ENCODE peak calls at places on chromosomes 12 and 14, in ten cellular contexts. V is islet precursor cell, U is AG10803, O is nephron progenitor cell, J is IMR-90, E is EL, B is progenitor cell of endocrine pancreas, R is Daoy, T is mesendoderm, S is left ventricle myocardium superior. C is an unnamed sample.

GRCh38 chr12:10497602-10498001 is 8.1 kb upstream of the EIF2S3B start:
- DNase-seq in V (no peak), U (no peak), O (no peak), J (no peak), E (no peak), B (no peak), R (no peak), T (no peak), S (no peak), C (no peak)

GRCh38 chr14:90050271-90050670 is 11.5 kb upstream of the KCNK13 start:
- DNase-seq in V (peak; percentile 82), U (no peak), O (no peak), J (no peak), E (no peak), B (no peak), R (no peak), T (peak; percentile 51), S (no peak), C (no peak)

GRCh38 chr12:49626169-49626835 is 2.9 kb downstream of the PRPF40B start:
- DNase-seq in V (peak; percentile 22), U (no peak), O (no peak), J (peak; percentile 54), E (peak; percentile 23), B (no peak), R (peak; percentile 40), T (no peak), S (no peak), C (no peak)

GRCh38 chr12:106586803-106587684 is 4.2 kb downstream of the RFX4 start:
- DNase-seq in V (peak; percentile 82), U (no peak), O (peak; percentile 69), J (no peak), E (peak; percentile 11), B (peak; percentile 29), R (peak; percentile 42), T (peak; percentile 76), S (no peak), C (no peak)

GRCh38 chr14:55309761-55310365 is 38.6 kb downstream of the FBXO34 start:
- DNase-seq in V (no peak), U (no peak), O (no peak), J (no peak), E (no peak), B (no peak), R (no peak), T (peak; percentile 59), S (no peak), C (no peak)

GRCh38 chr14:60621386-60621785 is 27.9 kb downstream of the SIX1 start:
- DNase-seq in V (no peak), U (no peak), O (no peak), J (no peak), E (no peak), B (no peak), R (no peak), T (no peak), S (no peak), C (no peak)

GRCh38 chr12:50065726-50066310 is 8.4 kb downstream of the ASIC1 start:
- DNase-seq in V (no peak), U (peak; percentile 32), O (no peak), J (peak; percentile 34), E (no peak), B (no peak), R (no peak), T (no peak), S (no peak), C (no peak)

GRCh38 chr14:101072945-101073597 is 169.5 kb upstream of the RTL1 start:
- DNase-seq in V (peak; percentile 99), U (peak; percentile 81), O (peak; percentile 71), J (peak; percentile 98), E (peak; percentile 95), B (peak; percentile 41), R (peak; percentile 99), T (peak; percentile 97), S (no peak), C (no peak)

GRCh38 chr14:67943947-67944346 is 124.4 kb downstream of the RAD51B start:
- DNase-seq in V (peak; percentile 76), U (peak; percentile 92), O (peak; percentile 73), J (peak; percentile 87), E (peak; percentile 84), B (peak; percentile 51), R (peak; percentile 89), T (peak; percentile 87), S (no peak), C (peak; percentile 45)

GRCh38 chr14:105086833-105087307 is 21.6 kb upstream of the GPR132 start:
- DNase-seq in V (peak; percentile 97), U (peak; percentile 73), O (peak; percentile 92), J (peak; percentile 71), E (peak; percentile 80), B (peak; percentile 84), R (peak; percentile 93), T (peak; percentile 90), S (peak; percentile 93), C (peak; percentile 91)

GRCh38 chr12:109612975-109613502 is 39.4 kb downstream of the MVK start:
- DNase-seq in V (peak; percentile 73), U (peak; percentile 8), O (no peak), J (peak; percentile 6), E (peak; percentile 24), B (no peak), R (peak; percentile 32), T (peak; percentile 52), S (no peak), C (no peak)

GRCh38 chr14:106209745-106210144 is 683.4 kb downstream of the TMEM121 start:
- DNase-seq in V (no peak), U (no peak), O (no peak), J (no peak), E (no peak), B (no peak), R (no peak), T (no peak), S (no peak), C (no peak)